ENCODE peak calls at places on chromosomes 13 and 19, in four cellular contexts. A is neuronal stem cell, U is IMR-90, H is mesendoderm. X is an unnamed sample.

GRCh38 chr19:1074512-1075283 is 7.7 kb downstream of the ARHGAP45 start:
- DNase-seq in A (no peak), U (no peak), H (no peak), X (peak)

GRCh38 chr13:106617561-106617960 is 49.6 kb upstream of the ARGLU1 start:
- DNase-seq in A (peak), U (peak), H (peak), X (peak)

GRCh38 chr19:46958542-46958941 is 61.1 kb upstream of the NPAS1 start:
- DNase-seq in A (no peak), U (peak), H (peak), X (peak)

GRCh38 chr19:2720777-2721569 is at the start of gene DIRAS1:
- DNase-seq in A (no peak), U (no peak), H (no peak), X (no peak)

GRCh38 chr19:34399886-34400285 is 4.3 kb upstream of the PDCD2L start:
- DNase-seq in A (no peak), U (no peak), H (no peak), X (no peak)

GRCh38 chr13:41900918-41901317 is 60.0 kb downstream of the VWA8 start:
- DNase-seq in A (no peak), U (peak), H (no peak), X (no peak)

GRCh38 chr19:39413903-39414608 is 1.6 kb downstream of the PLEKHG2 start:
- DNase-seq in A (no peak), U (peak), H (peak), X (no peak)

GRCh38 chr13:110458594-110459365 is 102.7 kb downstream of the RAB20 start:
- DNase-seq in A (no peak), U (no peak), H (no peak), X (no peak)

GRCh38 chr13:40484981-40485380 is 181.5 kb downstream of the FOXO1 start:
- DNase-seq in A (no peak), U (no peak), H (no peak), X (no peak)

GRCh38 chr13:84037937-84038464 is 155.7 kb upstream of the SLITRK1 start:
- DNase-seq in A (no peak), U (no peak), H (peak), X (no peak)

GRCh38 chr13:50732712-50733111 is 110.8 kb downstream of the DLEU7 start:
- DNase-seq in A (no peak), U (peak), H (no peak), X (no peak)

GRCh38 chr13:20247963-20248362 is 15.8 kb upstream of the GJB6 start:
- DNase-seq in A (no peak), U (no peak), H (no peak), X (no peak)

DNA sequence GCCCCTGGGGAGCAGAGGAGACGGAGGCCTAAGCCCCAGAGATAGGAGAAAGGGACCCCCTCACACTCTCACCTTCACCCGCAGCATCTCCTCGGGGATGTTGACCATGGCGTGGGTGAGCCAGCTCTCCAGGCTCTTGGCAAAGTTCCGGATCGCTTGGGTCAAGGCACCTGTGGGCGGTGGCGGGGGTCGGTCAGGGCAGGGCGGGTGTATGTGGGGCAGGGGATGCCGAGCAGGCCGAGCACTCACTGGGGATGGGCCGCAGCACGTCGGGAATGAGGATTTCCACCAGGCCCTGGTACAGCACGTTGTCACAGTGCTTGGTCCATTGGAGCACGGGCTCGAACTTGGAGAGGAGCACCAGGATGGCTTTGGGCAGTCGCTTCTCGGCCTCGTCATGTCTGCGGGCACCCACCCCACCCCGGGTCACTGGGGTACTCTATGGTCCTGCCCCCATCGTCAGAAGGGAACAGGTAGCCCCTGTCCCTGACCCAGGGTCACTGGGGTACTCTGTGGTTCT is 13.1 kb downstream of the DCAF15 start:
- DNase-seq in A (no peak), U (no peak), H (no peak), X (no peak)
- H2AK5ac ChIP-seq in A (no peak), U (no peak), H (no peak), X (no peak)

DNA sequence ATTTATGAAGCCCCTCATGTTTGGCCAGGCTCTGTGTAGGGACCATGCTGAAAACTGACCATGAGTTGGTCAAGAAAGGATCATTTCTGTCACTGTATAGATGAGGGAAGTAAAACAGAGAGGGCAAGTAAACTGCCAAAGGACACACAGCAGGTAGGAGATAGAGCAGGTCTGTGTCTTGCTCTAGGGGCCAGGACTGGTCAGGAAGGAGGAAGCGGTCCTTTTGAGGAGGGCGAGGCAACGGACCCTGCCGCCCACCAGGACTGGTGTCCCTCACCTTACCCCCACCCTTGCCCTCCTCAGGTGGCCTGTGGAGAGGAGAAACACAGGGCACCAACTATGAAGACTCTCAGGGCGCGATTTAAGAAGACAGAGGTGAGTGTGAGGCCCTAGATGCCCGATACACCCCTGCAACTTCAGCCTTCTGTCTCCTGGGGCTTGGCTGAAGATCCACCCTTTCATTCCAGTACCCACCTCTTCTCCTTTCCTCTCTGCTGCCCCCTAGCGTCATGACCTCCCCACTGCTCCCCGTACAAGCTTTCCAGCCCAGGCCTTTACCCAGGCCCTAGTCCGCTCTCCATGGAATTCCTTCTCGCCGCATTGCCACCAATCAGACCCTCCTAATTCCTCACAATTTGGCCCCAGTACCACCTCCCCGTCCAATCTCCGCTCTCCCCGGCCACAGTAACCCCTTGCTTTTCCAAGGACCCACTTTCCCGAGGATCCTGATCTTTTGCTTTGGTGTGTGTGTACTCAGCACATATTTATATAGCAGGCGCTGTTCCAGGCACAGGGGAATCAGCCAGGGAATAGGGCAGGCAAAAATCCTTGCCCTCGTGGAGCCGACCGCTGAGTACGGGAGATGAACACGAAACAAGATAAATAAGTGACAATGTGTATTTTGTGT is 3.9 kb downstream of the ANKRD24 start:
- DNase-seq in A (peak), U (peak), H (peak), X (peak)
- H4K8ac ChIP-seq in A (no peak), U (peak), H (no peak), X (peak)

GRCh38 chr19:42097461-42097860 is 21.5 kb downstream of the ZNF574 start:
- DNase-seq in A (no peak), U (no peak), H (no peak), X (peak)

GRCh38 chr19:42098781-42099180 is 22.8 kb downstream of the ZNF574 start:
- DNase-seq in A (no peak), U (no peak), H (no peak), X (peak)

GRCh38 chr19:42102877-42103276 is 26.9 kb downstream of the ZNF574 start:
- DNase-seq in A (no peak), U (no peak), H (no peak), X (no peak)

GRCh38 chr19:42096255-42096837 is 20.4 kb downstream of the ZNF574 start:
- DNase-seq in A (no peak), U (no peak), H (peak), X (no peak)

GRCh38 chr19:42099336-42099925 is 23.5 kb downstream of the ZNF574 start:
- DNase-seq in A (no peak), U (no peak), H (no peak), X (no peak)
- H3K18ac ChIP-seq in A (no peak), U (no peak), H (no peak), X (no peak)

GRCh38 chr13:47287291-47287751 is 390.5 kb upstream of the HTR2A start:
- DNase-seq in A (no peak), U (peak), H (peak), X (no peak)
- H2AK5ac ChIP-seq in A (no peak), U (no peak), H (no peak), X (no peak)

DNA sequence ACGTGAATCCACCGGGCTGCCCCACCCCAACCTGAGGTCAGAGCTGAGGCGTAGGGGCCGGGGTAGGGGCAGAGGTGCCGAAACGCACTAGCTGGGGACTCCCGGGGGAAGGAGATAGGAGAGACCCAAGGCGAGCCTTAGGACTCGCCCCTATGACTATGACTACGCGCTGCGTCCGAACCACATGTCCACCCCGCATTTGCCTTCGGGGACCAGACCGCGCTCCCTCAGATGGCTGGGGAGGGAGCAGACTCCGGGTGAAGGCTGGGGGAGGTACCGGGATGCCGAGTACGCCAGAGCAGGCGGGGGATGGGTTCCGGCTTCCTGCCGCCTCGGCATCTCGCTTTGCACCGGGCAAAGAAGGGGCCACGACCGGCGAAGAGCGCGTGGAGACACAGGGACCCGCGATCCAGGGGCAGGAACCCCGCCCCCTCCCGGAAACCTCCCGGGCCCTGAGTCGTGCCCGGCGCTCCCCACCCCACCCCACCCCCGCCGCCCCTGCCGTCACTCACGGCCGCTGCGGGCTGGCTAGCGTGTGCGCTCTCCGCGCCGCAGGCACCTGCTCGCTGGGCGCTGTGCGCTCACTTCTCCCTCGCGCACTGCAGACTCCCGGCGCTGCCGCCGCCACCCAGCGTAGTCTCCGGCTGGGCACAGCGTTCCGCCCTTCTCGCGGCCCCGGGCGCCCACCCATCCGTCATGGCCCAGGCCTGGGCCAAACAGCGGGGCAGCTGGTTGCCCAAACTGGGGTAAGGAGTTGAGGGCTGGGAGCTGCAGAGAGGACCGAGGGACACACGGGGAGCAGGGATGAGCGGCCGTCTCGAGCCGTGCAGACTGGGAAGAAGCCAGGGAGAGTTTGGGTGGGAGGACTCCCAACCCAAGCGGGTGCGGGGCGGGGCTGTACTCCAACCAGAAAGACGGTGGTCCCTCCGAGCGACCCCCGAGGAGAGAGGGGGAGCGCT is 603 bp upstream of the VSTM2B start:
- DNase-seq in A (peak), U (no peak), H (peak), X (no peak)
- H4K8ac ChIP-seq in A (no peak), U (no peak), H (no peak), X (no peak)

DNA sequence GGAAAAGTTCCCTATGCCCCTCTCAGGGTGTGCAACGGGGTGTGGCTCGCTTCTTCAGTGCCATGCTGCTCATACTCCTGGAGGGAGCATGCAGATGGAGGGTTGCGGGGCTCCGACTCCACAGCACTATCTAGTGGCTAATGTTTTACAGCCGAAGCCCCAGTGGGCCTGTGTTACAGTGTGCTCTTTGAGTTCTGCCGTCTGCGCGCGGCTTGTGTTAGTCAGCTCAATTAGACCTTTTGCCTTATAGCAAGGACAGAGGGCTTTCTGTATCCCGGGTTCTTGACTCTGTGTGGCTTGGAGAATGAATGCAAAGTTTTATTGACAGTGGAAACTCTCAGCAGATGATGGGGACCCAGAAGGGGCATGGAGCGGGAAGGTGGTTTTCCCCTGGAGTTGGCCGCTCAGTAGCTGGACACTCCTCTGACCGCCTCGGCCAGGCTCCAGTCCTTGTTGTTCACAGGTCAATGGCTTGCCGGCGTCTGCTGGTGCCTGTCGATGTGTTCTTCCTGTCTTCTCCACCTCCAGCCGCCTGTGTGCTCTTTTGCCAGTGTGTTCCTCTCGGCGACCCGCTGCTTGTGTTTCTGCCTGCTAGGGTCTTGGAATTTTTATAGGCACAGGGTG is 383.4 kb downstream of the LMO7 start:
- DNase-seq in A (no peak), U (no peak), H (peak), X (peak)
- H3K18ac ChIP-seq in A (peak), U (no peak), H (no peak), X (no peak)